ENCODE peak calls at places on chromosomes 2 and 18, in nine cellular contexts. P is GM23338; T is hippocampal formation; J is RWPE1; F is frontal cortex; E is activated CD4-positive, alpha-beta T cell treated with anti-CD3 and anti-CD28 coated beads, Interleukin-2, amount 50 U/mL, for 4 hours; K is NCI-H69; B is fibroblast of pulmonary artery; U is foreskin fibroblast. H is an unnamed sample.
A peak's percentile ranks its signal among the peaks of the same experiment; 100 is the strongest.

GRCh38 chr2:35819053-35819452 is 536.5 kb upstream of the CRIM1 start:
- DNase-seq in P (no peak), U (no peak), J (no peak), K (no peak), T (no peak), B (no peak), F (no peak), E (no peak), H (no peak)

GRCh38 chr2:102065675-102066252 is 74.0 kb downstream of the IL1R2 start:
- DNase-seq in P (no peak), T (no peak), U (peak; percentile 83), J (peak; percentile 57), B (peak; percentile 93), K (no peak), F (no peak), E (no peak), H (no peak)

GRCh38 chr2:234457421-234457820 is 39.5 kb downstream of the ARL4C start:
- DNase-seq in P (no peak), F (no peak), U (peak; percentile 48), E (no peak), J (no peak), K (no peak), T (no peak), B (no peak), H (no peak)

GRCh38 chr18:58408665-58409064 is 220.2 kb downstream of the ALPK2 start:
- DNase-seq in F (no peak), B (no peak), P (no peak), K (no peak), U (no peak), T (no peak), E (no peak), J (no peak), H (no peak)

GRCh38 chr18:9870431-9871023 is 15.2 kb upstream of the TXNDC2 start:
- DNase-seq in U (no peak), T (no peak), F (no peak), E (no peak), P (no peak), K (peak; percentile 35), J (no peak), B (no peak), H (no peak)

GRCh38 chr2:233380132-233381012 is 26.1 kb downstream of the DGKD start:
- DNase-seq in E (no peak), P (no peak), K (no peak), U (no peak), T (no peak), B (peak; percentile 35), J (no peak), F (no peak), H (no peak)

GRCh38 chr2:3670376-3670775 is 12.4 kb downstream of the ALLC start:
- DNase-seq in P (no peak), J (no peak), F (no peak), U (no peak), E (no peak), B (no peak), K (no peak), T (no peak), H (no peak)

GRCh38 chr2:218406949-218407703 is 7.5 kb downstream of the CTDSP1 start:
- DNase-seq in U (peak; percentile 60), E (peak; percentile 49), K (peak; percentile 67), J (peak; percentile 17), B (peak; percentile 56), F (no peak), P (no peak), T (peak; percentile 56), H (peak; percentile 40)

GRCh38 chr2:128276878-128277675 is 41.6 kb downstream of the HS6ST1 start:
- DNase-seq in E (no peak), U (no peak), P (no peak), J (no peak), B (no peak), K (no peak), T (no peak), F (no peak), H (no peak)

GRCh38 chr2:138329591-138329990 is 172.0 kb upstream of the SPOPL start:
- DNase-seq in B (no peak), P (no peak), T (no peak), K (peak; percentile 35), J (no peak), E (no peak), F (no peak), U (peak; percentile 5), H (no peak)

GRCh38 chr2:10514743-10515142 is 66.6 kb upstream of the ODC1 start:
- DNase-seq in B (peak; percentile 77), P (no peak), J (peak; percentile 95), T (no peak), U (peak; percentile 7), F (no peak), K (no peak), E (no peak), H (no peak)

GRCh38 chr2:162164802-162165201 is 12.8 kb upstream of the GCG start:
- DNase-seq in F (no peak), P (no peak), U (no peak), J (no peak), B (peak; percentile 5), T (no peak), K (no peak), E (no peak), H (no peak)

GRCh38 chr2:145412155-145412554 is 892.2 kb upstream of the ZEB2 start:
- DNase-seq in B (no peak), T (no peak), F (no peak), J (no peak), P (no peak), U (no peak), K (peak; percentile 4), E (no peak), H (no peak)

GRCh38 chr2:20512061-20512605 is 65.3 kb downstream of the RHOB start:
- DNase-seq in T (no peak), K (no peak), J (no peak), B (no peak), P (no peak), F (no peak), E (no peak), U (no peak), H (no peak)

GRCh38 chr2:72185166-72185565 is 37.5 kb upstream of the CYP26B1 start:
- DNase-seq in J (no peak), P (no peak), E (no peak), F (no peak), K (no peak), U (no peak), B (peak; percentile 36), T (no peak), H (no peak)

GRCh38 chr2:169928463-169928864 is 101.2 kb downstream of the UBR3 start:
- DNase-seq in E (no peak), J (peak; percentile 11), T (no peak), U (peak; percentile 20), F (no peak), B (peak; percentile 77), K (peak; percentile 48), P (peak; percentile 69), H (peak; percentile 50)

GRCh38 chr2:98654702-98655488 is 46.5 kb downstream of the UNC50 start:
- DNase-seq in B (no peak), T (no peak), U (no peak), E (no peak), F (no peak), J (no peak), K (no peak), P (no peak), H (peak; percentile 7)

GRCh38 chr2:85577386-85578242 is at the start of gene VAMP8:
- DNase-seq in J (peak; percentile 87), T (no peak), B (no peak), U (no peak), F (no peak), K (peak; percentile 58), P (peak; percentile 95), E (peak; percentile 53), H (no peak)

GRCh38 chr2:73283545-73284295 is 558 bp downstream of the FBXO41 start:
- DNase-seq in F (no peak), B (no peak), P (peak; percentile 72), J (no peak), T (no peak), U (no peak), K (peak; percentile 65), E (no peak), H (no peak)

GRCh38 chr2:98805412-98806265 is 74.7 kb upstream of the MGAT4A start:
- DNase-seq in K (peak; percentile 81), F (no peak), B (peak; percentile 84), U (peak; percentile 58), T (no peak), J (peak; percentile 52), E (no peak), P (no peak), H (no peak)

GRCh38 chr2:144350151-144350802 is 169.6 kb downstream of the ZEB2 start:
- DNase-seq in J (no peak), F (no peak), P (peak; percentile 75), B (peak; percentile 83), T (no peak), U (no peak), K (no peak), E (no peak), H (no peak)

GRCh38 chr18:754666-755065 is 42.2 kb upstream of the ENOSF1 start:
- DNase-seq in T (no peak), J (no peak), U (no peak), K (no peak), E (no peak), F (no peak), P (no peak), B (no peak), H (no peak)

GRCh38 chr2:107545851-107546250 is 280.8 kb upstream of the RGPD4 start:
- DNase-seq in B (no peak), P (no peak), T (no peak), F (no peak), E (no peak), K (no peak), U (no peak), J (no peak), H (no peak)

GRCh38 chr2:159904565-159905281 is 106.7 kb upstream of the CD302 start:
- DNase-seq in B (peak; percentile 6), T (peak; percentile 41), E (peak; percentile 76), J (peak; percentile 10), U (no peak), K (no peak), P (peak; percentile 94), F (peak; percentile 33), H (peak; percentile 11)

GRCh38 chr2:240295256-240296103 is 140.0 kb upstream of the GPC1 start:
- DNase-seq in P (no peak), J (no peak), U (no peak), K (no peak), T (no peak), B (no peak), E (no peak), F (no peak), H (no peak)

GRCh38 chr2:25293958-25294513 is 47.7 kb downstream of the DNMT3A start:
- DNase-seq in K (no peak), U (no peak), E (no peak), F (no peak), J (no peak), P (no peak), T (no peak), B (no peak), H (no peak)

GRCh38 chr18:79798346-79798998 is 734 bp downstream of the KCNG2 start:
- DNase-seq in B (no peak), K (peak; percentile 18), T (no peak), U (no peak), P (peak; percentile 44), F (no peak), J (no peak), E (no peak), H (no peak)

GRCh38 chr18:50614838-50615237 is 55.0 kb downstream of the MAPK4 start:
- DNase-seq in P (no peak), T (no peak), B (peak; percentile 73), F (no peak), E (no peak), U (no peak), K (no peak), J (peak; percentile 17), H (no peak)

GRCh38 chr2:197198890-197199289 is 111.7 kb downstream of the ANKRD44 start:
- DNase-seq in J (no peak), T (peak; percentile 49), P (no peak), B (peak; percentile 51), F (no peak), U (no peak), E (peak; percentile 73), K (no peak), H (peak; percentile 39)

H was measured in midbrain.